ENCODE peak calls at places on chromosome 22, in six cellular contexts. One of them, this sample, is unnamed.
A peak's percentile ranks its signal among the peaks of the same experiment; 100 is the strongest.

GRCh38 chr22:26907366-26907765 is 250.0 kb downstream of the MIAT start:
- DNase-seq in choroid plexus epithelial cell: no peak
- DNase-seq in A549: no peak
- DNase-seq in cardiac fibroblast: no peak
- DNase-seq in colonic mucosa: no peak
- DNase-seq in endodermal cell: no peak
- DNase-seq in this sample: no peak

GRCh38 chr22:28072066-28072465 is 153.0 kb upstream of the PITPNB start:
- DNase-seq in choroid plexus epithelial cell: no peak
- DNase-seq in A549: no peak
- DNase-seq in cardiac fibroblast: no peak
- DNase-seq in colonic mucosa: no peak
- DNase-seq in endodermal cell: no peak
- DNase-seq in this sample: peak; percentile 68

GRCh38 chr22:25853902-25854301 is 111.9 kb downstream of the MYO18B start:
- DNase-seq in choroid plexus epithelial cell: peak; percentile 1
- DNase-seq in A549: peak; percentile 19
- DNase-seq in cardiac fibroblast: no peak
- DNase-seq in colonic mucosa: no peak
- DNase-seq in endodermal cell: no peak
- DNase-seq in this sample: no peak

GRCh38 chr22:25668437-25668836 is 73.6 kb upstream of the MYO18B start:
- DNase-seq in choroid plexus epithelial cell: peak; percentile 62
- DNase-seq in A549: peak; percentile 11
- DNase-seq in cardiac fibroblast: peak; percentile 91
- DNase-seq in colonic mucosa: no peak
- DNase-seq in endodermal cell: no peak
- DNase-seq in this sample: peak; percentile 90

GRCh38 chr22:49965291-49966040 is 4.9 kb downstream of the PIM3 start:
- DNase-seq in choroid plexus epithelial cell: no peak
- DNase-seq in A549: no peak
- DNase-seq in cardiac fibroblast: no peak
- DNase-seq in colonic mucosa: peak; percentile 23
- DNase-seq in endodermal cell: no peak
- DNase-seq in this sample: no peak

GRCh38 chr22:33049125-33049729 is 9.0 kb downstream of the SYN3 start:
- DNase-seq in choroid plexus epithelial cell: peak; percentile 88
- DNase-seq in A549: peak; percentile 69
- DNase-seq in cardiac fibroblast: peak; percentile 85
- DNase-seq in colonic mucosa: peak; percentile 65
- DNase-seq in endodermal cell: peak; percentile 90
- DNase-seq in this sample: peak; percentile 75

GRCh38 chr22:24400726-24401596 is 26.4 kb upstream of the ADORA2A start:
- DNase-seq in choroid plexus epithelial cell: no peak
- DNase-seq in A549: no peak
- DNase-seq in cardiac fibroblast: peak; percentile 29
- DNase-seq in colonic mucosa: no peak
- DNase-seq in endodermal cell: no peak
- DNase-seq in this sample: peak; percentile 57

GRCh38 chr22:50275181-50276055 is 5.2 kb upstream of the MAPK11 start:
- DNase-seq in choroid plexus epithelial cell: no peak
- DNase-seq in A549: no peak
- DNase-seq in cardiac fibroblast: no peak
- DNase-seq in colonic mucosa: no peak
- DNase-seq in endodermal cell: no peak
- DNase-seq in this sample: no peak

GRCh38 chr22:49329636-49330035 is 498.0 kb downstream of the BRD1 start:
- DNase-seq in choroid plexus epithelial cell: no peak
- DNase-seq in A549: no peak
- DNase-seq in cardiac fibroblast: no peak
- DNase-seq in colonic mucosa: no peak
- DNase-seq in endodermal cell: peak; percentile 7
- DNase-seq in this sample: no peak

GRCh38 chr22:38842512-38843200 is 1.2 kb downstream of the NPTXR start:
- DNase-seq in choroid plexus epithelial cell: no peak
- DNase-seq in A549: no peak
- DNase-seq in cardiac fibroblast: no peak
- DNase-seq in colonic mucosa: no peak
- DNase-seq in endodermal cell: no peak
- DNase-seq in this sample: no peak

GRCh38 chr22:48309115-48309705 is 1518.5 kb downstream of the BRD1 start:
- DNase-seq in choroid plexus epithelial cell: no peak
- DNase-seq in A549: no peak
- DNase-seq in cardiac fibroblast: no peak
- DNase-seq in colonic mucosa: peak; percentile 8
- DNase-seq in endodermal cell: no peak
- DNase-seq in this sample: no peak

GRCh38 chr22:22210375-22210774 is 34.2 kb upstream of the VPREB1 start:
- DNase-seq in choroid plexus epithelial cell: peak; percentile 58
- DNase-seq in A549: peak; percentile 19
- DNase-seq in cardiac fibroblast: peak; percentile 23
- DNase-seq in colonic mucosa: no peak
- DNase-seq in endodermal cell: no peak
- DNase-seq in this sample: peak; percentile 70

GRCh38 chr22:50186789-50187523 is 1.2 kb downstream of the TRABD start:
- DNase-seq in choroid plexus epithelial cell: peak; percentile 35
- DNase-seq in A549: no peak
- DNase-seq in cardiac fibroblast: peak; percentile 29
- DNase-seq in colonic mucosa: peak; percentile 81
- DNase-seq in endodermal cell: no peak
- DNase-seq in this sample: peak; percentile 29

GRCh38 chr22:22371031-22371541 is 126.5 kb downstream of the VPREB1 start:
- DNase-seq in choroid plexus epithelial cell: no peak
- DNase-seq in A549: no peak
- DNase-seq in cardiac fibroblast: peak; percentile 2
- DNase-seq in colonic mucosa: no peak
- DNase-seq in endodermal cell: peak; percentile 63
- DNase-seq in this sample: peak; percentile 1

GRCh38 chr22:30541979-30542810 is 4.3 kb downstream of the SEC14L6 start:
- DNase-seq in choroid plexus epithelial cell: no peak
- DNase-seq in A549: no peak
- DNase-seq in cardiac fibroblast: no peak
- DNase-seq in colonic mucosa: no peak
- DNase-seq in endodermal cell: peak; percentile 85
- DNase-seq in this sample: no peak

GRCh38 chr22:32910358-32910757 is 108.9 kb downstream of the TIMP3 start:
- DNase-seq in choroid plexus epithelial cell: no peak
- DNase-seq in A549: no peak
- DNase-seq in cardiac fibroblast: no peak
- DNase-seq in colonic mucosa: no peak
- DNase-seq in endodermal cell: no peak
- DNase-seq in this sample: no peak

GRCh38 chr22:38518620-38519019 is 12.5 kb upstream of the DDX17 start:
- DNase-seq in choroid plexus epithelial cell: no peak
- DNase-seq in A549: no peak
- DNase-seq in cardiac fibroblast: no peak
- DNase-seq in colonic mucosa: peak; percentile 26
- DNase-seq in endodermal cell: no peak
- DNase-seq in this sample: no peak

GRCh38 chr22:38782402-38783094 is 11.4 kb downstream of the DNAL4 start:
- DNase-seq in choroid plexus epithelial cell: peak; percentile 30
- DNase-seq in A549: no peak
- DNase-seq in cardiac fibroblast: peak; percentile 75
- DNase-seq in colonic mucosa: no peak
- DNase-seq in endodermal cell: no peak
- DNase-seq in this sample: peak; percentile 76

GRCh38 chr22:25110846-25111578 is 88.6 kb upstream of the CRYBB3 start:
- DNase-seq in choroid plexus epithelial cell: peak; percentile 89
- DNase-seq in A549: peak; percentile 86
- DNase-seq in cardiac fibroblast: peak; percentile 91
- DNase-seq in colonic mucosa: peak; percentile 78
- DNase-seq in endodermal cell: peak; percentile 93
- DNase-seq in this sample: peak; percentile 64

GRCh38 chr22:24410110-24410856 is 17.1 kb upstream of the ADORA2A start:
- DNase-seq in choroid plexus epithelial cell: peak; percentile 57
- DNase-seq in A549: no peak
- DNase-seq in cardiac fibroblast: peak; percentile 37
- DNase-seq in colonic mucosa: no peak
- DNase-seq in endodermal cell: no peak
- DNase-seq in this sample: peak; percentile 56

GRCh38 chr22:24952837-24953293 is 349 bp downstream of the KIAA1671 start:
- DNase-seq in choroid plexus epithelial cell: peak; percentile 26
- DNase-seq in A549: peak; percentile 67
- DNase-seq in cardiac fibroblast: peak; percentile 66
- DNase-seq in colonic mucosa: peak; percentile 59
- DNase-seq in endodermal cell: peak; percentile 90
- DNase-seq in this sample: peak; percentile 28

GRCh38 chr22:38218661-38219331 is 17.0 kb downstream of the MAFF start:
- DNase-seq in choroid plexus epithelial cell: peak; percentile 96
- DNase-seq in A549: peak; percentile 87
- DNase-seq in cardiac fibroblast: peak; percentile 96
- DNase-seq in colonic mucosa: peak; percentile 85
- DNase-seq in endodermal cell: peak; percentile 91
- DNase-seq in this sample: peak; percentile 89

GRCh38 chr22:48444320-48445112 is 1383.2 kb downstream of the BRD1 start:
- DNase-seq in choroid plexus epithelial cell: no peak
- DNase-seq in A549: no peak
- DNase-seq in cardiac fibroblast: no peak
- DNase-seq in colonic mucosa: no peak
- DNase-seq in endodermal cell: no peak
- DNase-seq in this sample: no peak

GRCh38 chr22:25656724-25657123 is 85.3 kb upstream of the MYO18B start:
- DNase-seq in choroid plexus epithelial cell: no peak
- DNase-seq in A549: no peak
- DNase-seq in cardiac fibroblast: no peak
- DNase-seq in colonic mucosa: no peak
- DNase-seq in endodermal cell: no peak
- DNase-seq in this sample: no peak

GRCh38 chr22:39617342-39617741 is 46.8 kb downstream of the CACNA1I start:
- DNase-seq in choroid plexus epithelial cell: no peak
- DNase-seq in A549: no peak
- DNase-seq in cardiac fibroblast: no peak
- DNase-seq in colonic mucosa: no peak
- DNase-seq in endodermal cell: no peak
- DNase-seq in this sample: no peak

GRCh38 chr22:28442264-28442950 is 237.2 kb downstream of the TTC28 start:
- DNase-seq in choroid plexus epithelial cell: peak; percentile 84
- DNase-seq in A549: no peak
- DNase-seq in cardiac fibroblast: peak; percentile 81
- DNase-seq in colonic mucosa: peak; percentile 78
- DNase-seq in endodermal cell: peak; percentile 91
- DNase-seq in this sample: peak; percentile 64

GRCh38 chr22:24772493-24773220 is 1.9 kb downstream of the PIWIL3 start:
- DNase-seq in choroid plexus epithelial cell: peak; percentile 62
- DNase-seq in A549: peak; percentile 69
- DNase-seq in cardiac fibroblast: peak; percentile 73
- DNase-seq in colonic mucosa: no peak
- DNase-seq in endodermal cell: peak; percentile 87
- DNase-seq in this sample: peak; percentile 39

GRCh38 chr22:19169947-19170318 is 8.6 kb downstream of the SLC25A1 start:
- DNase-seq in choroid plexus epithelial cell: no peak
- DNase-seq in A549: no peak
- DNase-seq in cardiac fibroblast: no peak
- DNase-seq in colonic mucosa: no peak
- DNase-seq in endodermal cell: peak; percentile 55
- DNase-seq in this sample: no peak
- H3K4me3 ChIP-seq in choroid plexus epithelial cell: peak overlapping the region; percentile 49
- H3K4me3 ChIP-seq in A549: no peak overlapping the region
- H3K4me3 ChIP-seq in cardiac fibroblast: no peak overlapping the region
- H3K4me3 ChIP-seq in colonic mucosa: no peak overlapping the region
- H3K4me3 ChIP-seq in endodermal cell: no peak overlapping the region
- H3K4me3 ChIP-seq in this sample: peak overlapping the region; percentile 34

DNA sequence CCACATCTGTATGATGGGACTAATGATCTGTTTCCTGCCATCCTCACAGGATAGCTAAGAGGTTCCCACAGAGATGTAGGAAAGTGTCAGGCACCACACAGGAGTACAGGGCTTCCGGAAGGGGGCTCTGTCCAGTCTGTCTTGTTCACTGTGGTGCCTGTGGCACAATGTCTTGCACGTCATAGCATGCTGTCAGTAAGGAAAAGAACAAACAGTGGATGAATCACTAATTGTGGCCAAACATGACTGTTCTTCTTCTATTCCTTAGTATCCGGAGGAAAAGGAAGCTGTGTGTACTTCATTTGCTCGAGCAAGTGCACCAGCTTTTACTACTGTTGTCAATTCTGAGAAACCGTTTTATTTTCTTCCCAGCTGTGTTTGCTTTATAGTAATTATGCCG is 73.4 kb upstream of the YWHAH start:
- DNase-seq in choroid plexus epithelial cell: peak; percentile 81
- DNase-seq in A549: peak; percentile 74
- DNase-seq in cardiac fibroblast: peak; percentile 30
- DNase-seq in colonic mucosa: no peak
- DNase-seq in endodermal cell: no peak
- DNase-seq in this sample: peak; percentile 93
- TF ChIP-seq CTCF in choroid plexus epithelial cell: peak; percentile 52
- TF ChIP-seq CTCF in A549: peak; percentile 37
- TF ChIP-seq CTCF in cardiac fibroblast: peak; percentile 30
- TF ChIP-seq CTCF in colonic mucosa: no peak
- TF ChIP-seq CTCF in endodermal cell: no peak
- TF ChIP-seq CTCF in this sample: peak; percentile 19

DNA sequence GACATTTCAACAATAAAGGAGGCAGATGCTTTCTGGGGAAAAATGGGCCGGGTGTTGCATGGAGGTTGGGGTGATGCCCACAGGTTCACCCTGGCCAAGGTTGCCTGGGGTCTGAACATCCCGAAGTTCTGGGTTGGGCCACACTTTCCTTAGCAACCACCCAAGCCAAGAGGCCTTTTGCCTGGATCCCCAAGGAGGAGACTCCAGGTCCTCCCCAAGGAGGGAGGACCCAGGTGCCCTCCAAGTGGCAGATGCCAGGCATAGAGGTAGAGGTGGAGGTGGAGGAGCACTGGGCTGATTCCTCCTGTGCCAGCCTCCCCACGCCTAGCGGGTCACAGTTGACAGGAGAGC is 1.2 kb downstream of the CYB5R3 start:
- DNase-seq in choroid plexus epithelial cell: no peak
- DNase-seq in A549: no peak
- DNase-seq in cardiac fibroblast: no peak
- DNase-seq in colonic mucosa: no peak
- DNase-seq in endodermal cell: no peak
- DNase-seq in this sample: no peak
- H3K4me3 ChIP-seq in choroid plexus epithelial cell: peak overlapping the region; percentile 87
- H3K4me3 ChIP-seq in A549: peak overlapping the region; percentile 85
- H3K4me3 ChIP-seq in cardiac fibroblast: peak overlapping the region; percentile 97
- H3K4me3 ChIP-seq in colonic mucosa: peak overlapping the region; percentile 93
- H3K4me3 ChIP-seq in endodermal cell: peak overlapping the region; percentile 96
- H3K4me3 ChIP-seq in this sample: peak overlapping the region; percentile 91

GRCh38 chr22:46169628-46170027 is 19.3 kb downstream of the PPARA start:
- DNase-seq in choroid plexus epithelial cell: no peak
- DNase-seq in A549: no peak
- DNase-seq in cardiac fibroblast: no peak
- DNase-seq in colonic mucosa: no peak
- DNase-seq in endodermal cell: no peak
- DNase-seq in this sample: no peak
- TF ChIP-seq CTCF in choroid plexus epithelial cell: no peak
- TF ChIP-seq CTCF in A549: no peak
- TF ChIP-seq CTCF in cardiac fibroblast: no peak
- TF ChIP-seq CTCF in colonic mucosa: no peak
- TF ChIP-seq CTCF in endodermal cell: no peak
- TF ChIP-seq CTCF in this sample: no peak

GRCh38 chr22:35380537-35381423 is at the start of gene HMOX1:
- DNase-seq in choroid plexus epithelial cell: peak; percentile 91
- DNase-seq in A549: peak; percentile 82
- DNase-seq in cardiac fibroblast: peak; percentile 97
- DNase-seq in colonic mucosa: peak; percentile 94
- DNase-seq in endodermal cell: peak; percentile 92
- DNase-seq in this sample: peak; percentile 85
- H3K4me3 ChIP-seq in choroid plexus epithelial cell: peak within 1 kb of the TSS; percentile 81
- H3K4me3 ChIP-seq in A549: peak within 1 kb of the TSS; percentile 79
- H3K4me3 ChIP-seq in cardiac fibroblast: peak within 1 kb of the TSS; percentile 95
- H3K4me3 ChIP-seq in colonic mucosa: peak within 1 kb of the TSS; percentile 46
- H3K4me3 ChIP-seq in endodermal cell: peak within 1 kb of the TSS; percentile 81
- H3K4me3 ChIP-seq in this sample: peak within 1 kb of the TSS; percentile 90